ENCODE peak calls at places on chromosomes 12 and 14, in six cellular contexts. T is SK-N-SH, E is testis, F is kidney, X is IMR-90, J is cardiac muscle cell. G is an unnamed sample.

GRCh38 chr14:90785876-90786450 is 30.3 kb downstream of the TTC7B start:
- DNase-seq in T (no peak), E (no peak), F (peak; percentile 58), X (no peak), J (no peak), G (no peak)

GRCh38 chr12:131074221-131075083 is 120.7 kb downstream of the ADGRD1 start:
- DNase-seq in T (no peak), E (peak; percentile 45), F (peak; percentile 74), X (no peak), J (no peak), G (no peak)

GRCh38 chr12:5567021-5567744 is 135.3 kb downstream of the NTF3 start:
- DNase-seq in T (peak; percentile 19), E (peak; percentile 31), F (no peak), X (peak; percentile 25), J (no peak), G (no peak)

GRCh38 chr14:52413729-52414453 is 99.8 kb downstream of the PTGER2 start:
- DNase-seq in T (no peak), E (no peak), F (no peak), X (peak; percentile 65), J (no peak), G (no peak)

GRCh38 chr14:31414190-31414833 is 6.0 kb downstream of the HEATR5A start:
- DNase-seq in T (no peak), E (no peak), F (no peak), X (peak; percentile 30), J (no peak), G (no peak)

GRCh38 chr12:3034067-3034750 is 43.0 kb upstream of the TSPAN9 start:
- DNase-seq in T (peak; percentile 92), E (peak; percentile 81), F (peak; percentile 84), X (peak; percentile 71), J (peak; percentile 88), G (peak; percentile 85)

GRCh38 chr12:98653866-98654493 is 8.9 kb downstream of the APAF1 start:
- DNase-seq in T (peak; percentile 61), E (no peak), F (no peak), X (peak; percentile 70), J (peak; percentile 47), G (no peak)

GRCh38 chr12:65597527-65597926 is 226.8 kb upstream of the HMGA2 start:
- DNase-seq in T (no peak), E (peak; percentile 49), F (no peak), X (peak; percentile 46), J (no peak), G (no peak)

GRCh38 chr12:60201891-60202290 is 606.1 kb downstream of the SLC16A7 start:
- DNase-seq in T (no peak), E (no peak), F (no peak), X (peak; percentile 28), J (peak; percentile 5), G (no peak)

GRCh38 chr14:66398437-66398836 is 87.7 kb upstream of the CCDC196 start:
- DNase-seq in T (no peak), E (no peak), F (no peak), X (no peak), J (no peak), G (no peak)

GRCh38 chr12:100720016-100720654 is 74.4 kb upstream of the ANO4 start:
- DNase-seq in T (no peak), E (no peak), F (no peak), X (no peak), J (no peak), G (no peak)

GRCh38 chr14:101215266-101215665 is 311.7 kb upstream of the RTL1 start:
- DNase-seq in T (no peak), E (no peak), F (no peak), X (no peak), J (no peak), G (no peak)

GRCh38 chr12:106112094-106112822 is 26.5 kb downstream of the NUAK1 start:
- DNase-seq in T (peak; percentile 34), E (no peak), F (no peak), X (peak; percentile 22), J (no peak), G (no peak)
- H3K27ac ChIP-seq in T (peak overlapping the region; percentile 45), E (no peak overlapping the region), F (no peak overlapping the region), X (no peak overlapping the region), J (no peak overlapping the region), G (no peak overlapping the region)

GRCh38 chr14:23579739-23580138 is 1.1 kb upstream of the JPH4 start:
- DNase-seq in T (no peak), E (no peak), F (no peak), X (no peak), J (no peak), G (no peak)
- H3K27ac ChIP-seq in T (no peak overlapping the region), E (no peak overlapping the region), F (no peak overlapping the region), X (no peak overlapping the region), J (no peak overlapping the region), G (no peak overlapping the region)

GRCh38 chr12:106902053-106902452 is 53.7 kb upstream of the TMEM263 start:
- DNase-seq in T (no peak), E (no peak), F (no peak), X (no peak), J (no peak), G (no peak)
- H3K27ac ChIP-seq in T (no peak overlapping the region), E (no peak overlapping the region), F (no peak overlapping the region), X (no peak overlapping the region), J (no peak overlapping the region), G (no peak overlapping the region)

GRCh38 chr14:61266436-61267220 is 14.5 kb downstream of the TMEM30B start:
- DNase-seq in T (no peak), E (no peak), F (no peak), X (no peak), J (no peak), G (no peak)
- H3K27ac ChIP-seq in T (peak overlapping the region; percentile 77), E (no peak overlapping the region), F (no peak overlapping the region), X (no peak overlapping the region), J (no peak overlapping the region), G (no peak overlapping the region)

GRCh38 chr12:15893260-15893659 is 11.1 kb downstream of the STRAP start:
- DNase-seq in T (no peak), E (no peak), F (no peak), X (no peak), J (no peak), G (no peak)
- H3K27ac ChIP-seq in T (no peak overlapping the region), E (no peak overlapping the region), F (no peak overlapping the region), X (no peak overlapping the region), J (no peak overlapping the region), G (no peak overlapping the region)

GRCh38 chr14:99750746-99751450 is 42.3 kb upstream of the EML1 start:
- DNase-seq in T (no peak), E (no peak), F (peak; percentile 56), X (no peak), J (no peak), G (no peak)

GRCh38 chr14:99751539-99752485 is 41.4 kb upstream of the EML1 start:
- DNase-seq in T (no peak), E (no peak), F (peak; percentile 49), X (peak; percentile 69), J (no peak), G (no peak)

GRCh38 chr14:99754141-99755067 is 38.8 kb upstream of the EML1 start:
- DNase-seq in T (no peak), E (no peak), F (peak; percentile 65), X (no peak), J (no peak), G (no peak)

GRCh38 chr14:99753225-99754140 is 39.7 kb upstream of the EML1 start:
- DNase-seq in T (no peak), E (no peak), F (peak; percentile 68), X (no peak), J (no peak), G (no peak)

GRCh38 chr14:99752486-99753121 is 40.6 kb upstream of the EML1 start:
- DNase-seq in T (no peak), E (no peak), F (peak; percentile 75), X (peak; percentile 76), J (no peak), G (peak; percentile 16)
- H3K27ac ChIP-seq in T (peak overlapping the region; percentile 37), E (peak overlapping the region; percentile 30), F (peak overlapping the region; percentile 58), X (peak overlapping the region; percentile 96), J (no peak overlapping the region), G (no peak overlapping the region)

G was measured in body of pancreas.